ENCODE peak calls at places on chromosome 12, in six cellular contexts. P is astrocyte of the spinal cord, R is bronchial epithelial cell, Q is natural killer cell, C is Caki2, E is hippocampal formation. U is an unnamed sample.

GRCh38 chr12:49331360-49332222 is 5.4 kb downstream of the C1QL4 start:
- DNase-seq in P (peak; percentile 82), R (peak; percentile 58), Q (no peak), C (peak; percentile 74), E (peak; percentile 52), U (peak; percentile 52)

GRCh38 chr12:6934110-6934509 is 6.4 kb downstream of the ATN1 start:
- DNase-seq in P (peak; percentile 47), R (no peak), Q (no peak), C (no peak), E (no peak), U (peak; percentile 86)

GRCh38 chr12:107917912-107918800 is 143.7 kb downstream of the ASCL4 start:
- DNase-seq in P (peak; percentile 7), R (peak; percentile 53), Q (no peak), C (no peak), E (no peak), U (no peak)

GRCh38 chr12:65533177-65533883 is 254.8 kb downstream of the MSRB3 start:
- DNase-seq in P (peak; percentile 64), R (no peak), Q (no peak), C (peak; percentile 65), E (no peak), U (no peak)

GRCh38 chr12:46382425-46382973 is 9.9 kb upstream of the SLC38A2 start:
- DNase-seq in P (peak; percentile 70), R (no peak), Q (no peak), C (no peak), E (no peak), U (no peak)

GRCh38 chr12:64124511-64125197 is 97.4 kb downstream of the KICS2 start:
- DNase-seq in P (no peak), R (no peak), Q (no peak), C (no peak), E (no peak), U (no peak)

GRCh38 chr12:8698132-8698829 is 490 bp downstream of the RIMKLB start:
- DNase-seq in P (peak; percentile 38), R (no peak), Q (peak; percentile 39), C (peak; percentile 62), E (peak; percentile 41), U (peak; percentile 53)

GRCh38 chr12:13390381-13390856 is 193.9 kb downstream of the EMP1 start:
- DNase-seq in P (peak; percentile 78), R (peak; percentile 91), Q (no peak), C (peak; percentile 97), E (peak; percentile 82), U (peak; percentile 99)

GRCh38 chr12:52798003-52798670 is 2.2 kb upstream of the KRT3 start:
- DNase-seq in P (peak; percentile 14), R (peak; percentile 61), Q (no peak), C (peak; percentile 67), E (no peak), U (peak; percentile 61)

GRCh38 chr12:94793191-94793595 is 142.8 kb upstream of the TMCC3 start:
- DNase-seq in P (peak; percentile 50), R (peak; percentile 27), Q (no peak), C (no peak), E (no peak), U (no peak)

GRCh38 chr12:13436696-13437391 is 240.3 kb downstream of the EMP1 start:
- DNase-seq in P (no peak), R (peak; percentile 27), Q (no peak), C (no peak), E (no peak), U (peak; percentile 91)

GRCh38 chr12:12723681-12724420 is 6.7 kb downstream of the CDKN1B start:
- DNase-seq in P (peak; percentile 31), R (peak; percentile 7), Q (peak; percentile 49), C (peak; percentile 63), E (peak; percentile 22), U (no peak)

GRCh38 chr12:116123511-116124258 is 153.8 kb downstream of the MED13L start:
- DNase-seq in P (peak; percentile 65), R (peak; percentile 63), Q (no peak), C (no peak), E (peak; percentile 49), U (no peak)

GRCh38 chr12:21528953-21529352 is 2.9 kb downstream of the SPX start:
- DNase-seq in P (no peak), R (no peak), Q (no peak), C (peak; percentile 65), E (no peak), U (no peak)

GRCh38 chr12:45166056-45166455 is 49.8 kb upstream of the ANO6 start:
- DNase-seq in P (no peak), R (no peak), Q (no peak), C (no peak), E (no peak), U (no peak)

GRCh38 chr12:34300376-34301250 is 278.3 kb downstream of the ALG10 start:
- DNase-seq in P (no peak), R (no peak), Q (no peak), C (no peak), E (no peak), U (no peak)

GRCh38 chr12:131458048-131458374 is 252.9 kb upstream of the SFSWAP start:
- DNase-seq in P (no peak), R (no peak), Q (no peak), C (no peak), E (no peak), U (no peak)

U was measured in NCI-H226.